ENCODE peak calls at places on chromosome 21, in seven cellular contexts. One of them, this sample, is unnamed.

GRCh38 chr21:34029724-34030528 is 43.5 kb upstream of the MRPS6 start:
- DNase-seq in NCI-H510A: no peak
- DNase-seq in SK-N-DZ: peak; percentile 80
- DNase-seq in mesothelial cell of epicardium: no peak
- DNase-seq in EL: peak; percentile 79
- DNase-seq in nucleus accumbens: peak; percentile 42
- DNase-seq in left ventricle myocardium inferior: no peak
- DNase-seq in this sample: no peak

GRCh38 chr21:41878831-41879189 is 334 bp downstream of the PRDM15 start:
- DNase-seq in EL: peak; percentile 76
- DNase-seq in NCI-H510A: peak; percentile 56
- DNase-seq in mesothelial cell of epicardium: peak; percentile 75
- DNase-seq in nucleus accumbens: peak; percentile 65
- DNase-seq in left ventricle myocardium inferior: peak; percentile 86
- DNase-seq in SK-N-DZ: peak; percentile 60
- DNase-seq in this sample: peak; percentile 83

GRCh38 chr21:36479415-36480402 is at the start of gene CLDN14:
- DNase-seq in NCI-H510A: no peak
- DNase-seq in EL: no peak
- DNase-seq in SK-N-DZ: no peak
- DNase-seq in left ventricle myocardium inferior: peak; percentile 27
- DNase-seq in mesothelial cell of epicardium: no peak
- DNase-seq in nucleus accumbens: no peak
- DNase-seq in this sample: no peak

GRCh38 chr21:36478207-36478701 is 1.7 kb downstream of the CLDN14 start:
- DNase-seq in SK-N-DZ: no peak
- DNase-seq in mesothelial cell of epicardium: no peak
- DNase-seq in NCI-H510A: no peak
- DNase-seq in nucleus accumbens: no peak
- DNase-seq in left ventricle myocardium inferior: no peak
- DNase-seq in EL: peak; percentile 88
- DNase-seq in this sample: no peak

GRCh38 chr21:38637161-38637560 is 138.9 kb upstream of the ERG start:
- DNase-seq in mesothelial cell of epicardium: no peak
- DNase-seq in nucleus accumbens: no peak
- DNase-seq in SK-N-DZ: no peak
- DNase-seq in NCI-H510A: no peak
- DNase-seq in EL: no peak
- DNase-seq in left ventricle myocardium inferior: no peak
- DNase-seq in this sample: no peak

GRCh38 chr21:46437096-46437498 is 21.6 kb upstream of the DIP2A start:
- DNase-seq in SK-N-DZ: no peak
- DNase-seq in EL: no peak
- DNase-seq in nucleus accumbens: no peak
- DNase-seq in mesothelial cell of epicardium: no peak
- DNase-seq in NCI-H510A: no peak
- DNase-seq in left ventricle myocardium inferior: no peak
- DNase-seq in this sample: no peak

GRCh38 chr21:42735944-42736343 is 82.5 kb downstream of the PDE9A start:
- DNase-seq in left ventricle myocardium inferior: no peak
- DNase-seq in mesothelial cell of epicardium: no peak
- DNase-seq in NCI-H510A: no peak
- DNase-seq in nucleus accumbens: no peak
- DNase-seq in SK-N-DZ: no peak
- DNase-seq in EL: no peak
- DNase-seq in this sample: no peak

GRCh38 chr21:35575280-35575915 is 484.9 kb downstream of the SETD4 start:
- DNase-seq in mesothelial cell of epicardium: no peak
- DNase-seq in SK-N-DZ: no peak
- DNase-seq in nucleus accumbens: no peak
- DNase-seq in NCI-H510A: no peak
- DNase-seq in EL: peak; percentile 87
- DNase-seq in left ventricle myocardium inferior: no peak
- DNase-seq in this sample: peak; percentile 9

GRCh38 chr21:46393941-46394818 is 64.5 kb upstream of the DIP2A start:
- DNase-seq in left ventricle myocardium inferior: no peak
- DNase-seq in NCI-H510A: peak; percentile 5
- DNase-seq in nucleus accumbens: no peak
- DNase-seq in EL: no peak
- DNase-seq in SK-N-DZ: no peak
- DNase-seq in mesothelial cell of epicardium: no peak
- DNase-seq in this sample: peak; percentile 46